ENCODE peak calls at places on chromosomes 4 and X, in five cellular contexts. L is WTC11, J is NCI-H2029 treated with DMSO at 0.1 percent for 48 hours, R is GM06990, O is left ventricle myocardium inferior. N is an unnamed sample.

GRCh38 chrX:47214435-47215077 is 3.9 kb upstream of the CDK16 start:
- DNase-seq in L (no peak), J (no peak), R (no peak), O (no peak), N (no peak)

GRCh38 chr4:111631157-111631999 is 513.9 kb upstream of the FAM241A start:
- DNase-seq in L (no peak), J (no peak), R (no peak), O (no peak), N (no peak)

GRCh38 chrX:45295587-45295986 is 94.9 kb upstream of the DIPK2B start:
- DNase-seq in L (no peak), J (no peak), R (no peak), O (no peak), N (no peak)

GRCh38 chr4:3465698-3466671 is 2.9 kb downstream of the DOK7 start:
- DNase-seq in L (peak; percentile 58), J (no peak), R (no peak), O (peak; percentile 31), N (no peak)

GRCh38 chr4:83219344-83219990 is 65.1 kb downstream of the COQ2 start:
- DNase-seq in L (no peak), J (peak; percentile 59), R (peak; percentile 54), O (no peak), N (peak; percentile 51)

GRCh38 chrX:113892401-113892800 is 691.5 kb upstream of the HTR2C start:
- DNase-seq in L (no peak), J (no peak), R (no peak), O (no peak), N (no peak)

GRCh38 chrX:48700951-48701653 is 4.6 kb downstream of the SUV39H1 start:
- DNase-seq in L (no peak), J (no peak), R (no peak), O (no peak), N (no peak)

GRCh38 chr4:170476351-170476750 is 386.6 kb upstream of the AADAT start:
- DNase-seq in L (no peak), J (no peak), R (no peak), O (no peak), N (no peak)

GRCh38 chr4:122010610-122011009 is 58.8 kb upstream of the TRPC3 start:
- DNase-seq in L (no peak), J (no peak), R (no peak), O (no peak), N (no peak)